ENCODE peak calls at places on chromosomes 13 and 19, in six cellular contexts. I is heart left ventricle, J is adrenal gland, N is uterus, O is HCT116, R is esophagus muscularis mucosa. U is an unnamed sample.

GRCh38 chr13:99985243-99985874 is 3.8 kb downstream of the ZIC2 start:
- DNase-seq in I (no peak), J (no peak), N (no peak), O (no peak), R (peak), U (no peak)

GRCh38 chr13:94950303-94950702 is 238.0 kb upstream of the SOX21 start:
- DNase-seq in I (no peak), J (no peak), N (no peak), O (no peak), R (peak), U (no peak)

GRCh38 chr13:67283602-67284001 is 53.5 kb upstream of the PCDH9 start:
- DNase-seq in I (no peak), J (no peak), N (no peak), O (peak), R (no peak), U (peak)

GRCh38 chr13:20525144-20525600 is 485 bp downstream of the CRYL1 start:
- DNase-seq in I (peak), J (peak), N (peak), O (no peak), R (no peak), U (no peak)

GRCh38 chr13:45167611-45168554 is 33.0 kb downstream of the KCTD4 start:
- DNase-seq in I (peak), J (no peak), N (no peak), O (peak), R (no peak), U (no peak)

GRCh38 chr13:21342699-21343442 is 116.2 kb downstream of the ZDHHC20 start:
- DNase-seq in I (no peak), J (no peak), N (no peak), O (no peak), R (no peak), U (no peak)

GRCh38 chr19:46265217-46265828 is 31.5 kb upstream of the HIF3A start:
- DNase-seq in I (peak), J (peak), N (peak), O (peak), R (peak), U (peak)

GRCh38 chr19:18346091-18346490 is 5.7 kb downstream of the PGPEP1 start:
- DNase-seq in I (no peak), J (no peak), N (no peak), O (no peak), R (no peak), U (no peak)

GRCh38 chr13:113536461-113537110 is 46.1 kb upstream of the DCUN1D2 start:
- DNase-seq in I (no peak), J (no peak), N (no peak), O (no peak), R (no peak), U (no peak)

GRCh38 chr13:35768551-35768950 is 292.1 kb upstream of the MAB21L1 start:
- DNase-seq in I (no peak), J (no peak), N (no peak), O (no peak), R (no peak), U (no peak)

GRCh38 chr13:35770756-35771291 is 294.3 kb upstream of the MAB21L1 start:
- DNase-seq in I (no peak), J (no peak), N (no peak), O (no peak), R (no peak), U (no peak)

GRCh38 chr13:35768126-35768525 is 291.6 kb upstream of the MAB21L1 start:
- DNase-seq in I (no peak), J (no peak), N (no peak), O (no peak), R (no peak), U (no peak)

GRCh38 chr13:35769812-35770211 is 293.3 kb upstream of the MAB21L1 start:
- DNase-seq in I (no peak), J (no peak), N (no peak), O (no peak), R (no peak), U (no peak)

GRCh38 chr13:35771898-35772297 is 295.4 kb upstream of the MAB21L1 start:
- DNase-seq in I (no peak), J (no peak), N (no peak), O (no peak), R (no peak), U (no peak)
- TF ChIP-seq POLR2A in I (no peak), J (no peak), N (no peak), O (no peak), R (no peak), U (no peak)

GRCh38 chr13:109924376-109924775 is 138.0 kb upstream of the IRS2 start:
- DNase-seq in I (no peak), J (no peak), N (no peak), O (no peak), R (no peak), U (no peak)

GRCh38 chr13:109917422-109917821 is 131.0 kb upstream of the IRS2 start:
- DNase-seq in I (no peak), J (no peak), N (no peak), O (no peak), R (no peak), U (no peak)

GRCh38 chr13:109918179-109918651 is 131.8 kb upstream of the IRS2 start:
- DNase-seq in I (no peak), J (no peak), N (no peak), O (no peak), R (no peak), U (no peak)

GRCh38 chr13:109919715-109920375 is 133.5 kb upstream of the IRS2 start:
- DNase-seq in I (no peak), J (no peak), N (no peak), O (no peak), R (no peak), U (no peak)

DNA sequence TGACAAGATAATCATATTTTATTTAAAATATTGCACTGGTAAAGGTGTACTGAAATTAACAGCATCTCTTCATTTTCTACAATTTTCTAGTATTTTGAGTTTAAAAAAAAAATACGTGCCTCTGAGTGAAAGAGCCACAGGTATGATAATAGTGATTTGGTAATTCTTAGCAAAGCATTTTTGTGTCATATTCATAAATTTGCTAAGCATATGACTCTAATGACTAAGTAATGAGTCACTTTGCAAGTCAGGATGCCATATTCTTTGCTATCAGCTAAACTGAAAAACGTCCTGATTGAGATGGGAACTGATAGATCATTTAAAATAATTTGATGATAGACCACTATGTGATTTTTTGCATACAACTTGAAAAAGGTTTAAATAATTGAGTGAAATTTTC is 136.1 kb upstream of the IRS2 start:
- DNase-seq in I (no peak), J (no peak), N (no peak), O (no peak), R (no peak), U (no peak)
- TF ChIP-seq POLR2A in I (no peak), J (no peak), N (no peak), O (no peak), R (no peak), U (no peak)

DNA sequence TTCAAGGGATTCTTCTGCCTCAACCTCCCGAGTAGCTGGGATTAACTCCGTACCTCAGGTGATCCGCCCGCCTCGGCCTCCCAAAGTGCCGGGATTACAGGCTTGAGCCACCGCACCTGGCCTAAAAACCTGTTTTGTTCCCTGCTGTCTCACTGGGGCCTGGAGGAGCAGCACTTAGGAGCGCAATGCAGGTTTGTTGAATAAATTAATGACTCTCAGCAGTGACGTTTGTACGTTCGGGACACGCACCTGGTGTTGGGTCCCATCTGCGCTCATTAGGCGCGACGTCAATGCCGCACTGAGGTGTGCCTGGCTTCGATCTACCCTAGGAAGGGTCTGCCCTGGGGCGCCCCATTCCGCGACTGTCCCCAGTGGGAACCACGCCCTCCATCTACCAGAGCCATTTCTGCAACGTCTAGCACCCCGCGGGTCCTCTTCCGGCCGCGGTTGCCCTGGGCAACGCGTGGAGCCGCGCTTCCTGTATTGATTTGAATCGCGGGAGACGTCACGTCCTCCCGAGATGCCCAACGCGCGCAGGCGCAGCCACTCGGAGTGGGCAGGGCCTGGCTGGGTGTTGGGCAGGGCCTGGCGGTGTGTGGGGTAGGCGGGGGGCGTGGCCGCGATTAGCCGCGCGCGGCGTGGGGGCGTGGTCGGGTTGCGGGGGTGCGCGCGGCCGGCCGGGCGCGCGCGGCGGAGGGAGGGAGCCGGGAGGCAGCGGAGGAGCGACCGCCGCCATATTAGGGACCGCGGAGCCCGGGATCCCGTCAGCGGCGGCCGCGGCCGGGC is at the start of gene FZR1:
- DNase-seq in I (peak), J (peak), N (peak), O (peak), R (peak), U (peak)
- TF ChIP-seq POLR2A in I (peak), J (peak), N (peak), O (peak), R (no peak), U (peak)

GRCh38 chr19:29680447-29680846 is 15.2 kb downstream of the PLEKHF1 start:
- DNase-seq in I (no peak), J (no peak), N (no peak), O (no peak), R (no peak), U (no peak)
- TF ChIP-seq POLR2A in I (no peak), J (no peak), N (no peak), O (no peak), R (no peak), U (no peak)

DNA sequence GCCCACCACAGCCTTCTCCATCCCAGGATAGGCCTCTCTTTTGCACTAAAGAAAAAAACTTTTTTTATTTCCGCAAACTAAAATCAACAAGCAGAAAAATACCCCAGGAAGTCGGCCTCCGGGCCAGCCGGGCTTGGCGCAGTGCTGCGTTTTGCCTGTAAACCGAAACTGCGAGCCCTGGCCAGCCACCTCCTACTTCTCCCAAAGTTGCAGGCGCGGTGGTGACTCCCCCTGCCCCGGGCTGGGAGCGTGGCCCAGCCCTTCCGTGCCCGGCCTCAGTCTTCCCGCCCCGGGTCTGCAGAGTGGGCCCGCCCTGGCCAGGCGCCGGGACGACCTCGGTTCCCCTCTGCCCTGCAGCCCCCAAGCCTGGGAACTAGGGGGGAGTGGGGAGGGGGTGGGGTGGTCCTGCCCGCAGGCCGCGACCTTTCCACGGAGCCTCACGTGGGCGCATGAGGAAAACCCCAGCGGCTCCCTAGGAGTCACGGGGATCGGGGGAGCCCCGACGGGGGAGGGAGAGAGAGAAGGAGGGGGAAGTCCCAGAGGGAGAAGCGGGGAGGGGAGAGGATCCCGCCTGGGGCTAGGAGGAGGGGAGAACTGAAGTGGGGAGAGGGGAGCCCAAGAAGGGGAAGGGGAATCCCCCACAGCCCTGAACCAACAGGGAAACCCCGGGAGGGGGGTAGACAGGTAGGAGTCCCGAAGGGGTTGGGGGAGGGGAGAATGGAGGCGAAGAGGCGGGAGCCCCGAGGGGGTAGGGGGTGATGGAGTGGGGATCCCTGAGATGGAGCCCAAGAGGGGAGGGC is 3.0 kb downstream of the GADD45B start:
- DNase-seq in I (peak), J (peak), N (peak), O (no peak), R (peak), U (peak)
- TF ChIP-seq POLR2A in I (peak), J (no peak), N (no peak), O (no peak), R (peak), U (peak)